ENCODE peak calls at places on chromosomes 16 and 17, in ten cellular contexts. W, Q, M, F, L, K, V, H, O and P are unnamed samples.

GRCh38 chr17:13833921-13834320 is 232.2 kb upstream of the HS3ST3A1 start:
- DNase-seq in W (peak; percentile 39), Q (no peak), M (no peak), F (no peak), L (no peak), K (no peak), V (no peak), H (no peak), O (no peak), P (no peak)

GRCh38 chr16:68275611-68276191 is 11.4 kb downstream of the SLC7A6 start:
- DNase-seq in W (no peak), Q (peak; percentile 66), M (no peak), F (peak; percentile 48), L (no peak), K (no peak), V (no peak), H (no peak), O (peak; percentile 82), P (no peak)

GRCh38 chr17:33290156-33290697 is 2.9 kb downstream of the ASIC2 start:
- DNase-seq in W (no peak), Q (no peak), M (no peak), F (no peak), L (no peak), K (no peak), V (no peak), H (no peak), O (no peak), P (no peak)

GRCh38 chr16:88195021-88195581 is 187.7 kb upstream of the ZNF469 start:
- DNase-seq in W (peak; percentile 73), Q (no peak), M (no peak), F (no peak), L (no peak), K (no peak), V (no peak), H (no peak), O (no peak), P (no peak)

GRCh38 chr17:74512624-74513084 is 18.6 kb downstream of the CD300LB start:
- DNase-seq in W (peak; percentile 25), Q (peak; percentile 68), M (no peak), F (no peak), L (no peak), K (no peak), V (no peak), H (no peak), O (no peak), P (no peak)

GRCh38 chr16:20911361-20911760 is 10.8 kb downstream of the LYRM1 start:
- DNase-seq in W (peak; percentile 38), Q (no peak), M (no peak), F (no peak), L (no peak), K (peak; percentile 84), V (no peak), H (no peak), O (no peak), P (no peak)

GRCh38 chr16:1057252-1057932 is 15.2 kb upstream of the SSTR5 start:
- DNase-seq in W (no peak), Q (peak; percentile 75), M (peak; percentile 49), F (no peak), L (peak; percentile 80), K (no peak), V (peak; percentile 63), H (no peak), O (no peak), P (peak; percentile 10)

GRCh38 chr16:25690563-25691143 is 1.1 kb upstream of the HS3ST4 start:
- DNase-seq in W (no peak), Q (no peak), M (no peak), F (no peak), L (no peak), K (no peak), V (no peak), H (no peak), O (no peak), P (no peak)

GRCh38 chr16:82655315-82655714 is 28.5 kb downstream of the CDH13 start:
- DNase-seq in W (peak; percentile 89), Q (peak; percentile 86), M (no peak), F (no peak), L (no peak), K (peak; percentile 90), V (peak; percentile 15), H (no peak), O (no peak), P (no peak)

GRCh38 chr17:20300399-20301037 is 166.8 kb downstream of the LGALS9B start:
- DNase-seq in W (peak; percentile 83), Q (no peak), M (peak; percentile 36), F (no peak), L (no peak), K (no peak), V (no peak), H (no peak), O (no peak), P (no peak)

GRCh38 chr16:24929409-24929808 is 83.6 kb downstream of the SLC5A11 start:
- DNase-seq in W (no peak), Q (no peak), M (no peak), F (no peak), L (no peak), K (no peak), V (no peak), H (no peak), O (no peak), P (no peak)

GRCh38 chr17:431494-431893 is 78.9 kb upstream of the RPH3AL start:
- DNase-seq in W (no peak), Q (no peak), M (no peak), F (no peak), L (no peak), K (no peak), V (no peak), H (no peak), O (no peak), P (no peak)

GRCh38 chr16:11309895-11310633 is 28.9 kb upstream of the PRM1 start:
- DNase-seq in W (no peak), Q (no peak), M (no peak), F (no peak), L (no peak), K (no peak), V (no peak), H (no peak), O (no peak), P (no peak)

GRCh38 chr16:85453701-85454100 is 159.4 kb upstream of the GSE1 start:
- DNase-seq in W (no peak), Q (no peak), M (no peak), F (no peak), L (no peak), K (no peak), V (no peak), H (no peak), O (no peak), P (no peak)

GRCh38 chr16:54930034-54930938 is at the start of gene IRX5:
- DNase-seq in W (peak; percentile 99), Q (peak; percentile 65), M (peak; percentile 76), F (peak; percentile 98), L (peak; percentile 80), K (no peak), V (peak; percentile 76), H (peak; percentile 71), O (peak; percentile 91), P (peak; percentile 72)

GRCh38 chr16:56755038-56755437 is 25.1 kb downstream of the NUP93 start:
- DNase-seq in W (no peak), Q (no peak), M (no peak), F (no peak), L (no peak), K (no peak), V (no peak), H (no peak), O (no peak), P (no peak)

GRCh38 chr16:88380099-88380498 is 2.7 kb upstream of the ZNF469 start:
- DNase-seq in W (no peak), Q (no peak), M (no peak), F (no peak), L (no peak), K (no peak), V (no peak), H (no peak), O (no peak), P (no peak)

GRCh38 chr16:88617268-88618031 is 20.9 kb upstream of the IL17C start:
- DNase-seq in W (no peak), Q (no peak), M (no peak), F (no peak), L (peak; percentile 69), K (no peak), V (no peak), H (no peak), O (no peak), P (no peak)

GRCh38 chr17:42928714-42929496 is 28.3 kb downstream of the G6PC1 start:
- DNase-seq in W (peak; percentile 82), Q (peak; percentile 54), M (no peak), F (no peak), L (peak; percentile 65), K (peak; percentile 78), V (peak; percentile 67), H (peak; percentile 6), O (peak; percentile 10), P (no peak)

GRCh38 chr17:61179316-61179715 is 220.3 kb upstream of the TBX2 start:
- DNase-seq in W (no peak), Q (no peak), M (no peak), F (no peak), L (no peak), K (no peak), V (no peak), H (no peak), O (no peak), P (no peak)

GRCh38 chr16:57986196-57986595 is 14.3 kb downstream of the ZNF319 start:
- DNase-seq in W (no peak), Q (no peak), M (no peak), F (no peak), L (no peak), K (no peak), V (no peak), H (no peak), O (no peak), P (no peak)

GRCh38 chr17:64024781-64025731 is 4.6 kb upstream of the ICAM2 start:
- DNase-seq in W (no peak), Q (peak; percentile 46), M (no peak), F (no peak), L (no peak), K (no peak), V (peak; percentile 47), H (no peak), O (no peak), P (no peak)

GRCh38 chr17:31286587-31286986 is 10.5 kb downstream of the OMG start:
- DNase-seq in W (no peak), Q (no peak), M (no peak), F (no peak), L (no peak), K (no peak), V (no peak), H (no peak), O (no peak), P (no peak)

GRCh38 chr16:66590322-66590721 is 11.1 kb downstream of the CMTM2 start:
- DNase-seq in W (no peak), Q (no peak), M (no peak), F (no peak), L (no peak), K (no peak), V (no peak), H (no peak), O (no peak), P (no peak)

GRCh38 chr17:27256225-27257030 is 37.5 kb upstream of the WSB1 start:
- DNase-seq in W (peak; percentile 78), Q (no peak), M (no peak), F (no peak), L (no peak), K (peak; percentile 77), V (no peak), H (no peak), O (no peak), P (no peak)

GRCh38 chr17:77308768-77309726 is 168.3 kb downstream of the SEC14L1 start:
- DNase-seq in W (peak; percentile 89), Q (no peak), M (no peak), F (no peak), L (no peak), K (peak; percentile 82), V (no peak), H (no peak), O (no peak), P (no peak)

GRCh38 chr17:7307686-7308624 is 527 bp downstream of the EIF5A start:
- DNase-seq in W (peak; percentile 39), Q (peak; percentile 60), M (no peak), F (no peak), L (no peak), K (peak; percentile 47), V (peak; percentile 48), H (no peak), O (no peak), P (peak; percentile 57)

GRCh38 chr17:49995055-49995738 is at the start of gene DLX3:
- DNase-seq in W (peak; percentile 63), Q (peak; percentile 36), M (no peak), F (peak; percentile 81), L (peak; percentile 78), K (peak; percentile 22), V (peak; percentile 80), H (peak; percentile 42), O (peak; percentile 89), P (no peak)